ENCODE peak calls at places on chromosome 6, in four cellular contexts. A, G, D and V are unnamed samples.

GRCh38 chr6:131652472-131652871 is 15.4 kb downstream of the ENPP3 start:
- DNase-seq in G (no peak), A (no peak), D (no peak), V (no peak)

GRCh38 chr6:14848019-14848418 is 397.9 kb upstream of the JARID2 start:
- DNase-seq in A (peak), G (no peak), D (no peak), V (no peak)

GRCh38 chr6:139126255-139126654 is 8.6 kb upstream of the HECA start:
- DNase-seq in G (no peak), A (peak), D (no peak), V (no peak)

GRCh38 chr6:145086197-145086596 is 649.1 kb downstream of the EPM2A start:
- DNase-seq in A (no peak), G (no peak), D (no peak), V (no peak)

GRCh38 chr6:10426781-10427279 is 12.0 kb upstream of the TFAP2A start:
- DNase-seq in A (no peak), D (no peak), G (no peak), V (no peak)

GRCh38 chr6:64896939-64897338 is 810.1 kb downstream of the EYS start:
- DNase-seq in D (no peak), G (peak), A (no peak), V (peak)

GRCh38 chr6:8526619-8527018 is 91.3 kb upstream of the SLC35B3 start:
- DNase-seq in G (no peak), D (no peak), A (no peak), V (no peak)

GRCh38 chr6:62998022-62998421 is 213.2 kb upstream of the FKBP1C start:
- DNase-seq in G (no peak), D (no peak), A (no peak), V (no peak)

GRCh38 chr6:140460267-140460666 is 1085.8 kb upstream of the CITED2 start:
- DNase-seq in G (no peak), A (no peak), D (no peak), V (no peak)

GRCh38 chr6:56708810-56709597 is 66.3 kb upstream of the DST start:
- DNase-seq in G (no peak), A (peak), D (no peak), V (no peak)

GRCh38 chr6:94144807-94145206 is 725.4 kb upstream of the EPHA7 start:
- DNase-seq in D (no peak), A (no peak), G (no peak), V (no peak)